ENCODE peak calls at places on chromosomes 1 and 21, in nine cellular contexts. W, Q, B, M, J, X, T, A and R are unnamed samples.

GRCh38 chr1:118483245-118484006 is 298.4 kb upstream of the SPAG17 start:
- DNase-seq in W (no peak), Q (no peak), B (no peak), M (no peak), J (no peak), X (peak; percentile 37), T (no peak), A (no peak), R (no peak)

GRCh38 chr1:21000245-21000594 is 176.5 kb downstream of the EIF4G3 start:
- DNase-seq in W (no peak), Q (no peak), B (no peak), M (no peak), J (no peak), X (no peak), T (no peak), A (no peak), R (no peak)

GRCh38 chr1:46687095-46687659 is 15.5 kb downstream of the TEX38 start:
- DNase-seq in W (no peak), Q (peak; percentile 92), B (peak; percentile 87), M (peak; percentile 97), J (peak; percentile 49), X (peak; percentile 83), T (peak; percentile 46), A (peak; percentile 27), R (peak; percentile 2)

GRCh38 chr1:98277111-98277510 is 356.3 kb upstream of the DPYD start:
- DNase-seq in W (no peak), Q (no peak), B (no peak), M (no peak), J (peak; percentile 67), X (no peak), T (no peak), A (no peak), R (no peak)

GRCh38 chr1:212481438-212481767 is 48.7 kb downstream of the NENF start:
- DNase-seq in W (no peak), Q (no peak), B (no peak), M (no peak), J (no peak), X (no peak), T (no peak), A (no peak), R (no peak)

GRCh38 chr1:110056284-110056680 is 14.2 kb downstream of the ALX3 start:
- DNase-seq in W (no peak), Q (no peak), B (no peak), M (no peak), J (peak; percentile 34), X (no peak), T (no peak), A (no peak), R (no peak)

GRCh38 chr1:223771814-223772770 is 59.8 kb downstream of the CAPN2 start:
- DNase-seq in W (peak; percentile 71), Q (peak; percentile 63), B (no peak), M (peak; percentile 53), J (peak; percentile 85), X (peak; percentile 80), T (peak; percentile 79), A (no peak), R (peak; percentile 11)

GRCh38 chr21:41603476-41603875 is 95.5 kb upstream of the TMPRSS2 start:
- DNase-seq in W (no peak), Q (no peak), B (no peak), M (no peak), J (no peak), X (no peak), T (no peak), A (no peak), R (no peak)

GRCh38 chr1:235067396-235068154 is 61.1 kb downstream of the TOMM20 start:
- DNase-seq in W (no peak), Q (peak; percentile 87), B (peak; percentile 66), M (peak; percentile 90), J (peak; percentile 100), X (peak; percentile 94), T (peak; percentile 71), A (no peak), R (peak; percentile 88)

GRCh38 chr21:46160563-46161179 is 5.3 kb upstream of the FTCD start:
- DNase-seq in W (peak; percentile 15), Q (peak; percentile 21), B (no peak), M (peak; percentile 9), J (no peak), X (no peak), T (no peak), A (no peak), R (no peak)